ENCODE peak calls at places on chromosome 10, in four cellular contexts. W is heart right ventricle, Q is fibroblast of the aortic adventitia, J is mesothelial cell of epicardium. E is an unnamed sample.

GRCh38 chr10:28808693-28809092 is 131.4 kb downstream of the BAMBI start:
- DNase-seq in W (no peak), Q (no peak), J (no peak), E (no peak)

GRCh38 chr10:76550806-76551205 is 1086.8 kb downstream of the KCNMA1 start:
- DNase-seq in J (no peak), W (no peak), Q (peak), E (peak)

GRCh38 chr10:108783897-108784296 is 1139.4 kb downstream of the XPNPEP1 start:
- DNase-seq in W (no peak), J (no peak), Q (peak), E (no peak)

GRCh38 chr10:23067939-23068775 is 27.2 kb upstream of the MSRB2 start:
- DNase-seq in Q (peak), J (peak), W (peak), E (peak)

GRCh38 chr10:70699659-70700174 is 27.4 kb downstream of the ADAMTS14 start:
- DNase-seq in Q (peak), J (no peak), W (no peak), E (no peak)

GRCh38 chr10:86291616-86292340 is 74.8 kb downstream of the GRID1 start:
- DNase-seq in J (no peak), W (no peak), Q (no peak), E (no peak)

GRCh38 chr10:132536241-132536963 is 1.2 kb upstream of the INPP5A start:
- DNase-seq in W (no peak), Q (peak), J (no peak), E (no peak)

GRCh38 chr10:97584060-97584797 is at the start of gene HOGA1:
- DNase-seq in W (peak), J (no peak), Q (peak), E (no peak)

GRCh38 chr10:3689871-3690510 is 95.0 kb downstream of the KLF6 start:
- DNase-seq in Q (no peak), W (no peak), J (no peak), E (no peak)

GRCh38 chr10:72087392-72087968 is 871 bp downstream of the SPOCK2 start:
- DNase-seq in J (no peak), Q (no peak), W (no peak), E (no peak)

GRCh38 chr10:125694874-125695273 is 11.9 kb upstream of the TEX36 start:
- DNase-seq in J (no peak), W (no peak), Q (peak), E (no peak)

GRCh38 chr10:102121739-102122372 is 1.7 kb upstream of the LDB1 start:
- DNase-seq in W (no peak), Q (peak), J (no peak), E (no peak)
- TF ChIP-seq CTCF in W (peak), Q (peak), J (no peak), E (no peak)

GRCh38 chr10:90354914-90355313 is 502.9 kb downstream of the HTR7 start:
- DNase-seq in Q (no peak), W (no peak), J (no peak), E (no peak)
- TF ChIP-seq CTCF in Q (no peak), W (no peak), J (no peak), E (no peak)

DNA sequence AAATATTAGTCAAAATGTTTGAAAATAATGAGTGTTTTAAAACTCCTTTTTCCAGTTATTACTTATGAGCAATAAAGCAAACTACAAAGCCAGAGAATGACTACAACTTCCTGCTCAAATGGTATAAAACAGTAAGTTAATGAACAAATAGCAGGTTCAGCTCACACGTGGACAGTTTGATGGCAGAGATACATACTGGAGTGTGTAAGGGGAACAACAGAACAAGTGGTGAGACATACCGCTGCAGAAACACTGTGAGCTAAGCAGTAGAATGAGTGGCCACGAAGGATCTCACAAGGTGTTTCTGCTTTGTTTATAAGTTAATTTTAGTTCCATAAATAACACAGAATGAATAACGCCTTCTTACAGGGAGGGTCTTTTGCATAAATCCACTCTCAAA is 3.0 kb upstream of the MKX start:
- DNase-seq in J (no peak), W (no peak), Q (no peak), E (no peak)
- TF ChIP-seq CTCF in J (no peak), W (no peak), Q (no peak), E (no peak)

GRCh38 chr10:48535416-48536225 is 69.3 kb downstream of the ARHGAP22 start:
- DNase-seq in W (no peak), Q (no peak), J (no peak), E (no peak)
- TF ChIP-seq CTCF in W (no peak), Q (peak), J (no peak), E (no peak)

GRCh38 chr10:100934084-100934659 is 21.4 kb downstream of the SLF2 start:
- DNase-seq in Q (no peak), J (no peak), W (no peak), E (no peak)

GRCh38 chr10:100928039-100928438 is 15.3 kb downstream of the SLF2 start:
- DNase-seq in J (no peak), Q (no peak), W (no peak), E (no peak)

GRCh38 chr10:100927266-100927665 is 14.5 kb downstream of the SLF2 start:
- DNase-seq in Q (no peak), J (no peak), W (no peak), E (no peak)

DNA sequence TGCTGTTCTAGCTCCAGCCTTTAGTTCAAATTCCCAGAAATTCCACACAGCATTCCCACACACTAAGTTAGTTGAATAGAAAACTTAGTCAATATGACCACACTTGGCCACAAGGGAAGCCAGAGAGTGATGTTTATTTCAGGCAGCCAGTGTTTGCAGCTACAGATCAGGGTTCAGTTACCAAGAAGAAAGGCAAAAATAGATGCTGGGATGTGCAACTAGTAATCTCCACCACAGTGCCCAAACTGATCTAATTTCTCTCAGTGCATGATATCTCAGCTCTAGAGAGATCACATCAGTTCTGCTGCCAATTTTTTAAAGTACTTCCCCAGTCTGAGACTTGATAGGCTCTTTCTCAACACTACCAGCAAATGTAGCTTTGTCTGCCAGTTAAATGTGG is 17.6 kb downstream of the SLF2 start:
- DNase-seq in J (no peak), Q (no peak), W (no peak), E (no peak)
- TF ChIP-seq CTCF in J (no peak), Q (no peak), W (no peak), E (peak)

DNA sequence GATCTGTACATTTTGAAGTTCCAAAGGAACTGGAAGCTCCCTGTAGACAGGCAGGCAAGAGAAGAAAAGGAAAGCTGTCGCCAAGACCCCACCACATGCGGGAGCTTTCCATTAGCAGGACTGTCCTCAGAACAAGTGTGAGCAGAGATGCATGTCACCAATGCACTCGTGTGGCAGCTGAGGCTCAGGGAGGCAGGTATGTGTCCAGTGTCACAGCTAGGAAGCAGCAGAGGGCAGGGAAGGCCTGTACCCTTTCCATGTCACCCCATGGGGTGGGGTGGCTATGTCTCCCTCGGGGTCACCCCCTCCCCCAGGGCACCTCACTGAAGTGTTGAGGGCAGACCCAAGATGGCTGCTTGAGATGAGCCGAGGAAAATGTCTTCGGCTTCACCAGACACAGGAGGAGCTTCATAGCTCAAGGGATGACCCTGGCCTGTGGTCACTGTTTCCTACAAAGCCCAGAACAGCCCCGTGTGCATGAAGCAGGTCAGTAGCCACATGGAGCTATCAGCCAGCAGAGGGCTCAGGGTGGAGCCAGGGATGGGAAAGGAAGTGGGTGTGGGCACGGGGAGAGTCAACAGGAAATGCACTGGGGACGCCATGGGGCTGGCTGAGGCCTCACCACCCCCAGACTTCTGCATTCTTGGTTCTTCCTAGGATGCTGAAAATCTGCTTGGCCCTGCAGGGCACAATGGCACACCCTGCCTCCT is 96.6 kb downstream of the FAM53B start:
- DNase-seq in W (peak), Q (peak), J (no peak), E (no peak)
- TF ChIP-seq CTCF in W (peak), Q (peak), J (no peak), E (no peak)

GRCh38 chr10:96415150-96415895 is 56.5 kb upstream of the OPALIN start:
- DNase-seq in W (no peak), Q (no peak), J (no peak), E (no peak)

GRCh38 chr10:96414303-96414702 is 55.5 kb upstream of the OPALIN start:
- DNase-seq in J (no peak), W (no peak), Q (no peak), E (no peak)

GRCh38 chr10:96410296-96410695 is 51.5 kb upstream of the OPALIN start:
- DNase-seq in Q (no peak), W (no peak), J (no peak), E (no peak)

GRCh38 chr10:96415896-96416554 is 57.2 kb upstream of the OPALIN start:
- DNase-seq in Q (no peak), W (no peak), J (no peak), E (no peak)

GRCh38 chr10:96413151-96413787 is 54.5 kb upstream of the OPALIN start:
- DNase-seq in Q (no peak), J (no peak), W (peak), E (no peak)
- TF ChIP-seq CTCF in Q (no peak), J (no peak), W (peak), E (no peak)

GRCh38 chr10:128727114-128727513 is 600.9 kb upstream of the MKI67 start:
- DNase-seq in Q (no peak), W (no peak), J (no peak), E (no peak)

GRCh38 chr10:128723631-128724205 is 597.5 kb upstream of the MKI67 start:
- DNase-seq in Q (no peak), J (no peak), W (no peak), E (no peak)

GRCh38 chr10:128721851-128722250 is 595.6 kb upstream of the MKI67 start:
- DNase-seq in J (no peak), W (no peak), Q (no peak), E (no peak)

GRCh38 chr10:128725531-128725930 is 599.3 kb upstream of the MKI67 start:
- DNase-seq in Q (no peak), J (no peak), W (no peak), E (no peak)

GRCh38 chr10:128722947-128723346 is 596.7 kb upstream of the MKI67 start:
- DNase-seq in W (no peak), J (no peak), Q (no peak), E (no peak)
- TF ChIP-seq CTCF in W (no peak), J (no peak), Q (no peak), E (no peak)

GRCh38 chr10:51666476-51666875 is 32.9 kb downstream of the CSTF2T start:
- DNase-seq in W (no peak), J (no peak), Q (peak), E (no peak)

GRCh38 chr10:51672039-51672535 is 27.3 kb downstream of the CSTF2T start:
- DNase-seq in Q (no peak), J (no peak), W (no peak), E (no peak)

GRCh38 chr10:51669041-51669440 is 30.4 kb downstream of the CSTF2T start:
- DNase-seq in W (no peak), J (no peak), Q (no peak), E (no peak)

GRCh38 chr10:51663086-51663485 is 36.3 kb downstream of the CSTF2T start:
- DNase-seq in W (no peak), Q (no peak), J (no peak), E (no peak)

DNA sequence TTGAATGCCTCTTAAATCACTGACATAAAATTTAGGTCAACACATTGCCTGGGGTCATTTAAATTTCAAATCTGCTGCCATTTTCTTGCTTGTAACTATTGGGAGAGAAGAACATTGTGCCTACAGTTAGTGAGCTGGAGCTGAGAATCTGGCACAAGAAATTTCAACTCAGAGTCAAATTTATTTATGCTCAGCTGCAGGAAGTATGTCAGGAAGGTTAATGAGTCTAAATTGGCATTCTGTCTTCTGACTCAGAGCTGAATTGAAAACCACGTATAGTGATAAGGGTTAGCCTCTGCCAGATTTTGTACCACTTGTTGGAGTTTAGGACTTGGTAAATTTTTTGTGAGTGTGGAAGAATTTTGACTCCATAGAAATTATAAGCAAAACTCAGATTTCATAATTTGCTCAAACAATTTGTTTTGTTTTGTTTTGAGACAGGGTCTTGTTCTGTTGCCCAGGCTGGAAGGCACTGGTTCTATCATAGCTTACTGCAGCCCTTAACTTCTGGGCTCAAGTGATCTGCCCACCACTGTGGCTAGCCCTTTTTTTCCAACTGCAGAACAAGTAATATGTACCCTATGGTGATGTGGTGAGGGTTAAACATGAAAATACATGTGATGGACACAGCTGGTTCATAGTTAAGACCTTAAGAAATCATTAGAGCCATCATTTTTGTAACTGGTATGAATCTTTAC is 31.3 kb downstream of the CSTF2T start:
- DNase-seq in Q (peak), W (no peak), J (no peak), E (no peak)
- TF ChIP-seq CTCF in Q (no peak), W (no peak), J (no peak), E (no peak)

E was measured in D721Med.